ENCODE peak calls at places on chromosomes 16 and 17, in five cellular contexts. J, B, Y, F and U are unnamed samples.

GRCh38 chr17:66677201-66677981 is 157.5 kb upstream of the CACNG5 start:
- DNase-seq in F (peak; percentile 96), J (no peak), B (no peak), Y (no peak), U (no peak)

GRCh38 chr16:50671644-50672260 is 9.4 kb downstream of the SNX20 start:
- DNase-seq in Y (peak; percentile 33), F (peak; percentile 26), J (peak; percentile 49), B (no peak), U (no peak)

GRCh38 chr17:79154951-79155557 is 80.4 kb downstream of the ENGASE start:
- DNase-seq in F (no peak), Y (no peak), J (no peak), B (no peak), U (no peak)

GRCh38 chr17:78318843-78319242 is 41.0 kb downstream of the SOCS3 start:
- DNase-seq in F (no peak), Y (no peak), B (no peak), J (no peak), U (no peak)

GRCh38 chr16:80460004-80460403 is 80.8 kb upstream of the DYNLRB2 start:
- DNase-seq in Y (no peak), F (no peak), J (no peak), B (no peak), U (no peak)

GRCh38 chr17:65261682-65262636 is 124.8 kb downstream of the RGS9 start:
- DNase-seq in F (no peak), Y (no peak), B (no peak), J (no peak), U (no peak)

GRCh38 chr17:36877774-36878173 is 59.5 kb upstream of the LHX1 start:
- DNase-seq in B (no peak), J (no peak), Y (no peak), F (no peak), U (no peak)

GRCh38 chr16:19710191-19710908 is 7.7 kb downstream of the KNOP1 start:
- DNase-seq in J (no peak), F (no peak), B (no peak), Y (no peak), U (no peak)

GRCh38 chr17:12395733-12396354 is 269.8 kb upstream of the MYOCD start:
- DNase-seq in B (no peak), J (peak; percentile 27), F (no peak), Y (no peak), U (peak; percentile 4)

GRCh38 chr16:66457888-66458287 is 30.8 kb downstream of the BEAN1 start:
- DNase-seq in F (peak; percentile 37), Y (no peak), B (no peak), J (no peak), U (no peak)

GRCh38 chr17:41065829-41066624 is at the start of gene KRTAP2-4:
- DNase-seq in B (no peak), F (peak; percentile 96), J (no peak), Y (no peak), U (no peak)

GRCh38 chr17:266701-267656 is 85.5 kb upstream of the DOC2B start:
- DNase-seq in B (peak; percentile 16), F (no peak), Y (no peak), J (no peak), U (no peak)

GRCh38 chr17:43418441-43419374 is 19.9 kb downstream of the ARL4D start:
- DNase-seq in F (peak; percentile 95), J (no peak), Y (no peak), B (peak; percentile 36), U (no peak)

GRCh38 chr16:13885700-13886099 is 34.3 kb upstream of the ERCC4 start:
- DNase-seq in F (no peak), Y (no peak), J (no peak), B (no peak), U (no peak)

GRCh38 chr17:10628756-10629155 is 28.4 kb downstream of the MYH3 start:
- DNase-seq in Y (no peak), B (no peak), F (no peak), J (no peak), U (no peak)

GRCh38 chr17:1398900-1399299 is 1.1 kb downstream of the YWHAE start:
- DNase-seq in F (peak; percentile 42), J (peak; percentile 12), Y (no peak), B (no peak), U (no peak)

GRCh38 chr17:77865109-77865611 is 93.3 kb upstream of the TNRC6C start:
- DNase-seq in Y (no peak), F (no peak), B (no peak), J (no peak), U (no peak)

GRCh38 chr16:22302776-22303363 is 5.7 kb downstream of the POLR3E start:
- DNase-seq in B (no peak), F (no peak), Y (no peak), J (no peak), U (no peak)

GRCh38 chr17:10598620-10599019 is 49.2 kb upstream of the MYH2 start:
- DNase-seq in J (no peak), B (no peak), Y (no peak), F (no peak), U (no peak)

GRCh38 chr17:78923660-78924453 is 1.3 kb downstream of the TIMP2 start:
- DNase-seq in B (peak; percentile 59), J (no peak), Y (peak; percentile 61), F (peak; percentile 81), U (peak; percentile 46)

GRCh38 chr16:46748775-46749705 is 896 bp upstream of the MYLK3 start:
- DNase-seq in B (no peak), F (no peak), J (no peak), Y (no peak), U (no peak)

GRCh38 chr16:86073103-86073625 is 174.2 kb downstream of the IRF8 start:
- DNase-seq in F (no peak), Y (no peak), J (no peak), B (peak; percentile 3), U (no peak)

GRCh38 chr17:75666959-75667790 is at the start of the genes RECQL5 and SAP30BP:
- DNase-seq in B (peak; percentile 98), F (peak; percentile 96), J (peak; percentile 96), Y (peak; percentile 97), U (peak; percentile 96)

GRCh38 chr17:57016764-57017116 is 38.8 kb downstream of the SCPEP1 start:
- DNase-seq in Y (no peak), B (no peak), F (peak; percentile 36), J (no peak), U (no peak)

GRCh38 chr17:15945493-15946209 is 721 bp downstream of the ADORA2B start:
- DNase-seq in B (no peak), J (no peak), Y (no peak), F (peak; percentile 36), U (no peak)

GRCh38 chr17:19003966-19004600 is 481 bp downstream of the FAM83G start:
- DNase-seq in J (peak; percentile 16), F (peak; percentile 54), Y (peak; percentile 45), B (no peak), U (no peak)

GRCh38 chr17:68939195-68939594 is 16.0 kb downstream of the ABCA8 start:
- DNase-seq in Y (no peak), B (no peak), J (no peak), F (no peak), U (no peak)

GRCh38 chr16:88005148-88005547 is 53.9 kb downstream of the BANP start:
- DNase-seq in B (no peak), F (no peak), Y (no peak), J (no peak), U (no peak)

GRCh38 chr17:54992797-54993639 is 24.5 kb downstream of the STXBP4 start:
- DNase-seq in B (no peak), Y (no peak), F (peak; percentile 30), J (no peak), U (peak; percentile 13)

GRCh38 chr17:72590382-72590781 is 469.6 kb downstream of the SOX9 start:
- DNase-seq in Y (no peak), F (peak; percentile 73), J (no peak), B (no peak), U (no peak)

GRCh38 chr17:67390646-67391480 is 13.8 kb downstream of the PITPNC1 start:
- DNase-seq in B (no peak), F (peak; percentile 96), J (no peak), Y (peak; percentile 59), U (peak; percentile 58)

GRCh38 chr16:1108299-1109252 is 12.5 kb upstream of the C1QTNF8 start:
- DNase-seq in Y (no peak), J (no peak), B (peak; percentile 88), F (no peak), U (no peak)

GRCh38 chr17:7484067-7484963 is at the start of gene POLR2A:
- DNase-seq in F (peak; percentile 97), Y (peak; percentile 98), J (peak; percentile 98), B (peak; percentile 99), U (peak; percentile 93)
- TF ChIP-seq CTCF in F (no peak), Y (no peak), J (no peak), B (peak; percentile 27), U (no peak)

GRCh38 chr17:48104440-48104839 is 3.1 kb upstream of the SNX11 start:
- DNase-seq in Y (no peak), F (no peak), J (no peak), B (no peak), U (no peak)

GRCh38 chr17:48103379-48103715 is 2.1 kb upstream of the CBX1 start:
- DNase-seq in B (no peak), Y (no peak), J (no peak), F (no peak), U (no peak)

GRCh38 chr17:48110722-48111121 is 3.2 kb downstream of the SNX11 start:
- DNase-seq in Y (no peak), B (no peak), F (no peak), J (no peak), U (no peak)

GRCh38 chr17:48106802-48107136 is 797 bp upstream of the SNX11 start:
- DNase-seq in J (no peak), B (no peak), Y (no peak), F (no peak), U (no peak)

DNA sequence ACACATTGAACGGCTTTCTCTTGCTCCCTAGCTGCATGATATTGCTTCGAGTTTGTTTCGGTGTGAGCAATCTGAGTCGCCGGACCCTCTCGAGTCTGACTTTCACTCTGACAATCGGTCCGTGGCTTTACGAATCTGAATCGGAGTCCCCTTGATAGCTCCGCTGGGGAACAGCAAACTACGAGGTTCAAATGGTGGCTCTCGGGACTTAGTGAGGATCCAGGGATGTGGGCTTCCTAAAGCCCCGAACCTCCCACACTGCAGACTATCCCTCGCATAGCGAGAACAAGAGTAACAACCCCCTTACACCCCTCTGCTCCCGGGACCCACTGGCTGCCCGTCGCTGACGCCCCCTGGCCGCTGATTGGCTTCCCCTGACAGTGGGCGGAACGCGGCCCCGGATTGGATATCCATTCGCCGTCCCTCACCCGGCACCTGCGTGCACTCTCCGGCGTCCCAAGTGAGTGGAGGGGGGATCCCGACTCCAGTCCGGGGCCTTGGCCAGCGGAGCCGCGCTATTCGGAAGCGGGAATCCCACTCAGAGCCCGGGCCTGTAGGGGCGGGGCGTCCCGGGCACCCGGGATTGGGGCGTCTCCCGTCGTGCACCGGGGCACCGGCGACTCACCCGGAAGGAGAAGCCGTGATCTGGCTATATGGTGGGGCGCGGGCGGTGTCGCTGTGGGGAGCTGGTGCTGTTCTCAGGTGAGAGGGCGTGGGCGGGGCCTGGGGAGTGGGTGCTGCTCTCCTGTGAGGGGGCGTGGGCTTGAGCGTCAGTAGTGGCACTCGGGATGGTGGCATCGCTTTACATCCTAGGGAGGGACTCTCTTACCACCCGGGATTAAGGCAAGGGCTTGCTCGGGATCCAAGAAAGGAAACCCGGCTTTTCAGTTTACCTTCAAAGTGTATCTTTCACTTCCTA is at the start of gene SNX11:
- DNase-seq in F (peak; percentile 92), J (peak; percentile 84), Y (peak; percentile 92), B (peak; percentile 87), U (peak; percentile 70)
- TF ChIP-seq CTCF in F (peak; percentile 28), J (no peak), Y (no peak), B (no peak), U (no peak)

GRCh38 chr17:4116516-4116915 is 26.3 kb downstream of the ZZEF1 start:
- DNase-seq in F (no peak), Y (no peak), B (no peak), J (no peak), U (no peak)
- TF ChIP-seq CTCF in F (no peak), Y (no peak), B (no peak), J (no peak), U (no peak)

GRCh38 chr16:56697456-56698155 is 15.3 kb downstream of the MT1X start:
- DNase-seq in J (no peak), Y (no peak), F (no peak), B (no peak), U (no peak)
- TF ChIP-seq CTCF in J (no peak), Y (no peak), F (no peak), B (no peak), U (no peak)